ENCODE peak calls at places on chromosome 6, in five cellular contexts. One of them, this sample, is unnamed.

GRCh38 chr6:45710304-45710821 is 305.3 kb downstream of the CLIC5 start:
- DNase-seq in GM10248: peak; percentile 61
- DNase-seq in GM03348: peak; percentile 27
- DNase-seq in T-helper 1 cell: no peak
- DNase-seq in NCI-H1436 treated with DMSO at 0.1 percent for 48 hours: no peak
- DNase-seq in this sample: no peak

GRCh38 chr6:20719980-20720379 is 185.7 kb downstream of the CDKAL1 start:
- DNase-seq in GM10248: no peak
- DNase-seq in GM03348: no peak
- DNase-seq in T-helper 1 cell: no peak
- DNase-seq in NCI-H1436 treated with DMSO at 0.1 percent for 48 hours: no peak
- DNase-seq in this sample: no peak

GRCh38 chr6:108876929-108877775 is 28.9 kb downstream of the ARMC2 start:
- DNase-seq in GM10248: no peak
- DNase-seq in GM03348: peak; percentile 40
- DNase-seq in T-helper 1 cell: no peak
- DNase-seq in NCI-H1436 treated with DMSO at 0.1 percent for 48 hours: no peak
- DNase-seq in this sample: no peak

GRCh38 chr6:100595456-100595855 is 130.7 kb upstream of the SIM1 start:
- DNase-seq in GM10248: no peak
- DNase-seq in GM03348: no peak
- DNase-seq in T-helper 1 cell: no peak
- DNase-seq in NCI-H1436 treated with DMSO at 0.1 percent for 48 hours: no peak
- DNase-seq in this sample: no peak

GRCh38 chr6:22146581-22147468 is 150.0 kb downstream of the PRL start:
- DNase-seq in GM10248: no peak
- DNase-seq in GM03348: peak; percentile 28
- DNase-seq in T-helper 1 cell: no peak
- DNase-seq in NCI-H1436 treated with DMSO at 0.1 percent for 48 hours: no peak
- DNase-seq in this sample: no peak

GRCh38 chr6:109456710-109457595 is 1.4 kb upstream of the MICAL1 start:
- DNase-seq in GM10248: peak; percentile 18
- DNase-seq in GM03348: peak; percentile 85
- DNase-seq in T-helper 1 cell: no peak
- DNase-seq in NCI-H1436 treated with DMSO at 0.1 percent for 48 hours: no peak
- DNase-seq in this sample: no peak

GRCh38 chr6:29834564-29835436 is 7.2 kb downstream of the HLA-G start:
- DNase-seq in GM10248: no peak
- DNase-seq in GM03348: peak; percentile 55
- DNase-seq in T-helper 1 cell: peak; percentile 49
- DNase-seq in NCI-H1436 treated with DMSO at 0.1 percent for 48 hours: no peak
- DNase-seq in this sample: no peak

GRCh38 chr6:83514877-83515466 is 2.6 kb downstream of the PRSS35 start:
- DNase-seq in GM10248: peak; percentile 48
- DNase-seq in GM03348: peak; percentile 67
- DNase-seq in T-helper 1 cell: peak; percentile 6
- DNase-seq in NCI-H1436 treated with DMSO at 0.1 percent for 48 hours: no peak
- DNase-seq in this sample: no peak

GRCh38 chr6:24228681-24229255 is 102.8 kb downstream of the NRSN1 start:
- DNase-seq in GM10248: no peak
- DNase-seq in GM03348: peak; percentile 18
- DNase-seq in T-helper 1 cell: no peak
- DNase-seq in NCI-H1436 treated with DMSO at 0.1 percent for 48 hours: no peak
- DNase-seq in this sample: no peak

GRCh38 chr6:84346372-84346771 is 118.9 kb upstream of the CEP162 start:
- DNase-seq in GM10248: no peak
- DNase-seq in GM03348: peak; percentile 10
- DNase-seq in T-helper 1 cell: no peak
- DNase-seq in NCI-H1436 treated with DMSO at 0.1 percent for 48 hours: no peak
- DNase-seq in this sample: no peak

GRCh38 chr6:94071835-94072234 is 652.5 kb upstream of the EPHA7 start:
- DNase-seq in GM10248: no peak
- DNase-seq in GM03348: no peak
- DNase-seq in T-helper 1 cell: no peak
- DNase-seq in NCI-H1436 treated with DMSO at 0.1 percent for 48 hours: no peak
- DNase-seq in this sample: no peak

GRCh38 chr6:115796829-115797228 is 263.9 kb downstream of the FRK start:
- DNase-seq in GM10248: no peak
- DNase-seq in GM03348: no peak
- DNase-seq in T-helper 1 cell: no peak
- DNase-seq in NCI-H1436 treated with DMSO at 0.1 percent for 48 hours: no peak
- DNase-seq in this sample: no peak

GRCh38 chr6:112150363-112150762 is 63.0 kb downstream of the FAM229B start:
- DNase-seq in GM10248: no peak
- DNase-seq in GM03348: peak; percentile 16
- DNase-seq in T-helper 1 cell: no peak
- DNase-seq in NCI-H1436 treated with DMSO at 0.1 percent for 48 hours: no peak
- DNase-seq in this sample: no peak

GRCh38 chr6:33590531-33591198 is 10.6 kb upstream of the BAK1 start:
- DNase-seq in GM10248: no peak
- DNase-seq in GM03348: no peak
- DNase-seq in T-helper 1 cell: no peak
- DNase-seq in NCI-H1436 treated with DMSO at 0.1 percent for 48 hours: no peak
- DNase-seq in this sample: no peak

GRCh38 chr6:35048631-35049083 is 92.5 kb downstream of the TCP11 start:
- DNase-seq in GM10248: peak; percentile 30
- DNase-seq in GM03348: peak; percentile 46
- DNase-seq in T-helper 1 cell: no peak
- DNase-seq in NCI-H1436 treated with DMSO at 0.1 percent for 48 hours: no peak
- DNase-seq in this sample: no peak

GRCh38 chr6:127332383-127332961 is 10.9 kb downstream of the ECHDC1 start:
- DNase-seq in GM10248: no peak
- DNase-seq in GM03348: no peak
- DNase-seq in T-helper 1 cell: no peak
- DNase-seq in NCI-H1436 treated with DMSO at 0.1 percent for 48 hours: no peak
- DNase-seq in this sample: no peak

GRCh38 chr6:119256978-119257462 is 92.5 kb downstream of the MAN1A1 start:
- DNase-seq in GM10248: no peak
- DNase-seq in GM03348: no peak
- DNase-seq in T-helper 1 cell: no peak
- DNase-seq in NCI-H1436 treated with DMSO at 0.1 percent for 48 hours: no peak
- DNase-seq in this sample: peak; percentile 13

GRCh38 chr6:38404900-38405556 is 234.7 kb downstream of the BTBD9 start:
- DNase-seq in GM10248: no peak
- DNase-seq in GM03348: peak; percentile 10
- DNase-seq in T-helper 1 cell: no peak
- DNase-seq in NCI-H1436 treated with DMSO at 0.1 percent for 48 hours: no peak
- DNase-seq in this sample: no peak

GRCh38 chr6:135306740-135307420 is 125.8 kb downstream of the MYB start:
- DNase-seq in GM10248: no peak
- DNase-seq in GM03348: no peak
- DNase-seq in T-helper 1 cell: no peak
- DNase-seq in NCI-H1436 treated with DMSO at 0.1 percent for 48 hours: no peak
- DNase-seq in this sample: peak; percentile 100

GRCh38 chr6:44304282-44305199 is 8.6 kb downstream of the AARS2 start:
- DNase-seq in GM10248: peak; percentile 79
- DNase-seq in GM03348: peak; percentile 75
- DNase-seq in T-helper 1 cell: peak; percentile 32
- DNase-seq in NCI-H1436 treated with DMSO at 0.1 percent for 48 hours: no peak
- DNase-seq in this sample: no peak